ENCODE peak calls at places on chromosomes 12 and 14, in six cellular contexts. D, U, K, W, R and A are unnamed samples.

GRCh38 chr12:113700943-113701342 is 229.3 kb upstream of the LHX5 start:
- DNase-seq in D (no peak), W (no peak), R (no peak), U (peak), K (no peak), A (no peak)

GRCh38 chr14:104016873-104017650 is 68.4 kb upstream of the ASPG start:
- DNase-seq in W (no peak), K (no peak), U (no peak), R (no peak), D (no peak), A (no peak)

GRCh38 chr12:42794811-42795210 is 205.3 kb upstream of the PRICKLE1 start:
- DNase-seq in W (no peak), D (no peak), R (no peak), K (no peak), U (no peak), A (no peak)

GRCh38 chr14:50050171-50050570 is 66.2 kb downstream of the VCPKMT start:
- DNase-seq in R (no peak), W (no peak), D (no peak), U (no peak), K (no peak), A (no peak)

GRCh38 chr12:94147991-94148840 is at the start of gene PLXNC1:
- DNase-seq in U (no peak), D (no peak), R (no peak), K (peak), W (no peak), A (no peak)

GRCh38 chr14:39107624-39108023 is 4.6 kb upstream of the SEC23A start:
- DNase-seq in D (peak), R (peak), U (no peak), W (no peak), K (peak), A (no peak)

GRCh38 chr14:79407572-79407971 is 803.7 kb downstream of the DIO2 start:
- DNase-seq in R (no peak), W (no peak), D (no peak), U (no peak), K (no peak), A (no peak)

GRCh38 chr14:80427101-80427500 is 215.8 kb upstream of the DIO2 start:
- DNase-seq in U (no peak), W (no peak), K (no peak), R (no peak), D (no peak), A (no peak)

GRCh38 chr12:68189766-68190700 is 30.5 kb upstream of the IFNG start:
- DNase-seq in D (no peak), K (no peak), R (no peak), W (no peak), U (no peak), A (no peak)

GRCh38 chr14:30759172-30760125 is 114.9 kb upstream of the COCH start:
- DNase-seq in W (no peak), U (no peak), R (no peak), K (no peak), D (no peak), A (no peak)

GRCh38 chr12:122003646-122004611 is 17.8 kb upstream of the BCL7A start:
- DNase-seq in D (no peak), U (no peak), K (no peak), W (no peak), R (peak), A (no peak)

GRCh38 chr12:54409267-54409666 is 9.8 kb downstream of the ITGA5 start:
- DNase-seq in D (no peak), R (no peak), U (no peak), W (no peak), K (no peak), A (no peak)

GRCh38 chr14:100590726-100591452 is 3.7 kb upstream of the BEGAIN start:
- DNase-seq in R (no peak), W (no peak), K (peak), U (no peak), D (no peak), A (no peak)

GRCh38 chr14:76424359-76424758 is 48.4 kb downstream of the ESRRB start:
- DNase-seq in W (no peak), K (no peak), D (no peak), R (peak), U (no peak), A (no peak)

GRCh38 chr12:112163471-112164325 is 38.3 kb downstream of the TRAFD1 start:
- DNase-seq in W (no peak), R (no peak), K (no peak), D (no peak), U (no peak), A (no peak)

GRCh38 chr12:1913377-1914115 is 4.9 kb downstream of the CACNA2D4 start:
- DNase-seq in R (no peak), W (no peak), D (no peak), K (peak), U (no peak), A (no peak)

GRCh38 chr12:50246159-50246865 is 37.0 kb downstream of the LIMA1 start:
- DNase-seq in K (no peak), W (no peak), D (no peak), U (no peak), R (peak), A (no peak)

GRCh38 chr14:20262642-20263128 is 23.6 kb downstream of the OR11H4 start:
- DNase-seq in W (peak), K (no peak), D (no peak), R (peak), U (no peak), A (no peak)

GRCh38 chr12:111024205-111024794 is 103.9 kb upstream of the MYL2 start:
- DNase-seq in D (peak), W (peak), U (no peak), K (peak), R (peak), A (no peak)

GRCh38 chr12:53591301-53592206 is 34.6 kb downstream of the ATF7 start:
- DNase-seq in K (no peak), W (no peak), D (peak), R (peak), U (no peak), A (no peak)

GRCh38 chr12:89863968-89864367 is 155.3 kb upstream of the ATP2B1 start:
- DNase-seq in D (no peak), U (no peak), K (no peak), W (no peak), R (no peak), A (no peak)

GRCh38 chr14:50542941-50543418 is 10.6 kb upstream of the MAP4K5 start:
- DNase-seq in K (peak), D (peak), U (no peak), R (peak), W (no peak), A (no peak)

GRCh38 chr12:42130670-42131402 is 13.8 kb downstream of the GXYLT1 start:
- DNase-seq in W (no peak), K (no peak), R (no peak), D (no peak), U (no peak), A (no peak)

GRCh38 chr12:54360717-54361456 is 3.4 kb downstream of the GPR84 start:
- DNase-seq in W (no peak), D (peak), U (peak), R (peak), K (peak), A (no peak)

GRCh38 chr12:124588689-124589318 is 21.4 kb upstream of the NCOR2 start:
- DNase-seq in W (no peak), K (no peak), D (no peak), U (no peak), R (peak), A (no peak)

GRCh38 chr12:29591140-29592020 is 93.9 kb upstream of the OVCH1 start:
- DNase-seq in U (no peak), W (no peak), D (no peak), K (no peak), R (peak), A (no peak)

GRCh38 chr12:66409195-66409871 is 107.0 kb downstream of the HELB start:
- DNase-seq in K (peak), U (peak), W (no peak), D (peak), R (peak), A (peak)

GRCh38 chr12:71551529-71551928 is 111.9 kb downstream of the LGR5 start:
- DNase-seq in W (no peak), U (no peak), R (peak), D (no peak), K (peak), A (no peak)

GRCh38 chr12:25558566-25558965 is 5.5 kb upstream of the LMNTD1 start:
- DNase-seq in K (no peak), D (no peak), W (no peak), R (no peak), U (no peak), A (no peak)

GRCh38 chr12:93167841-93168492 is 209.8 kb upstream of the NUDT4 start:
- DNase-seq in W (peak), R (no peak), D (peak), K (no peak), U (peak), A (no peak)

GRCh38 chr12:105721051-105721825 is 390.7 kb downstream of the C12orf75 start:
- DNase-seq in W (peak), D (no peak), U (no peak), K (no peak), R (no peak), A (no peak)

GRCh38 chr14:29528889-29529288 is 398.8 kb downstream of the PRKD1 start:
- DNase-seq in R (no peak), D (no peak), K (no peak), U (no peak), W (no peak), A (no peak)

GRCh38 chr14:21475767-21476525 is 813 bp downstream of the RAB2B start:
- DNase-seq in U (no peak), K (no peak), D (peak), R (peak), W (no peak), A (no peak)

GRCh38 chr12:49129332-49130150 is 1.7 kb downstream of the TUBA1B start:
- DNase-seq in K (no peak), U (no peak), W (no peak), R (no peak), D (no peak), A (no peak)

GRCh38 chr14:100424504-100425453 is 101.6 kb downstream of the SLC25A47 start:
- DNase-seq in U (no peak), K (no peak), R (no peak), W (no peak), D (no peak), A (peak)

GRCh38 chr14:64717870-64718269 is 13.6 kb downstream of the PLEKHG3 start:
- DNase-seq in D (no peak), W (no peak), K (no peak), R (no peak), U (no peak), A (no peak)

GRCh38 chr14:53461823-53462222 is 308.7 kb upstream of the DDHD1 start:
- DNase-seq in R (no peak), W (no peak), K (no peak), U (no peak), D (no peak), A (no peak)

GRCh38 chr12:123141615-123142517 is 9.0 kb downstream of the PITPNM2 start:
- DNase-seq in K (no peak), D (peak), U (no peak), R (peak), W (no peak), A (no peak)

GRCh38 chr14:54556535-54556934 is 10.4 kb upstream of the SAMD4A start:
- DNase-seq in D (peak), R (no peak), K (no peak), U (no peak), W (no peak), A (no peak)

GRCh38 chr12:108899145-108899544 is 19.3 kb downstream of the DAO start:
- DNase-seq in W (no peak), D (no peak), R (no peak), K (no peak), U (no peak), A (no peak)
- TF ChIP-seq GABPA in W (no peak), D (no peak), R (no peak), K (no peak), U (no peak), A (no peak)

GRCh38 chr12:102956738-102957338 is 636 bp upstream of the ASCL1 start:
- DNase-seq in W (no peak), K (no peak), U (no peak), D (no peak), R (no peak), A (no peak)
- H3K4me3 ChIP-seq in W (peak), K (peak), U (peak), D (peak), R (no peak), A (no peak)

DNA sequence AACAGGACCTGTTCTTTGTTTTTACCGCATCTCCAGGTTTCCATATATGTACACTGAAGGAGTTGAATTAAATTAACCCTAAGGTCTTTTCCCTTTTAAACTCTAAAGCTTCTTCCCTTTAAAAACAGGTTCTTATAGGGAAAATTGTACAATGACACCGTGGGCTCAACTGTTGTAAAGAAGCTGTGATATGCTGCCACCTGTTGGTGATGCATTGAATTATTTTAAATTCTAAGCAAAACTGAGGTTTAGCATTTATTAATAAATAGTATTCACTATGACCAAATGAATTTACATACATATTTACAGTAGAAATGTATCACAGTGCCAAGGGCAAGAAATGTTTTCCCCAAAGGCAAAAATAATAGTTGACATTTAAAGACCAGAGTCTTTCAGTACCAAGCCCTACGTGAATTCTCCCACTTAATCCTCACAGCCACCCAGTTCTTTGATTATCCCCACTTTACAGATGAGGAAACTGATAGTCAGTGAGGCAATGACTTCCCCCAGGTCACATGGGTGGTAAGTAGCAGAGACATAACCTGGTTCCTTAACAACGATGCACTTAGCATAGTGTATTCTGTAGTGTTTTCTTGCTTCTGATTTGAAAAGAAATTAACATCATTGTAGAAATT is 35.7 kb upstream of the TMEM263 start:
- DNase-seq in D (peak), R (peak), K (peak), U (no peak), W (no peak), A (no peak)
- TF ChIP-seq GABPA in D (no peak), R (no peak), K (no peak), U (no peak), W (no peak), A (no peak)

DNA sequence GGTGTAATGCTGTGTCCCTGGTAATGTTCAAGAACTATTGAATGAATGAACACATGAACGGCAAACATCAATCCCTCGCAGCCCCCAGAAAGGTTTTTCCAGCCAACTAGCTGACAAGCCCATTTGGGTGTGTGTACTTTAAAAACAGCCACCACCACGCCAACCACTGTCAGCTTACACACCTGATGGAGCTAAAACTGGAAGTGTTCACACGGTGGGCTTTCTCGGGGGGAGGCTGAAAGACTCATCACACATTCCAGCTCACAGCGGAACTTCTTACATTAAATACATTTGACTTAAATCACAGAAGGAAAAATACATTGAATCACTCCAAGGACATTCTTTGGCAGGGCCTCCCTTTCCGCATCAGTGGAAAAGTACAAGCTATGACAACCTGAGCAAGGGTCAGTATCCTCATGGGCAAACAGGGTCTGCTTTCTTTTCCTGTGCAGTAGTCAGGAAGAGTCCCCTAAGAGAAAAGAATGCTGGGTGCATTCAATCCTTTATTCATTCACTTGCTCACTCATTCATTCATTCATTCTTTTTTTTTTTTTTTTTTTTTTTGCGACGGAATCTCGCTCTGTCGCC is 31.0 kb upstream of the TC2N start:
- DNase-seq in U (no peak), D (peak), R (no peak), K (no peak), W (no peak), A (no peak)
- H3K4me3 ChIP-seq in U (no peak), D (no peak), R (no peak), K (no peak), W (no peak), A (no peak)

DNA sequence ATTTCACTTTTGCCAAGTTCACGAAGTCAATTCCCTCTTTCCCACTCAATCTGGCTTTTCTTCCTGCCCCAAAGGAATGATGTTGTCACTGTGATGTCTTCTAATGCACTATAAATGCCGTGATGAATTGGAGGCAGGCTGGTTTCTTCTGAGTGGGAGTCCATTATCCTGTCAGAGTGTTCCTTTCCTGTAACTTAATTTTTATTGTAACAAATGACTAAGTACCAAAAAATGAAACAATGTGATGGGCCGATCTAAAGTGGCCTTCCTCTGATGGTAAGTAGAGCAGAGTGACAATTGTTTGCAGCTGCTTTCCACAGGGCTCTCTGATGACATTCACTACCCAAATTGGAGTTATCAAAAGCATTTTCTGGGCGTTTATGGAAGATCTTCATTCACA is 22.2 kb downstream of the TMEM30B start:
- DNase-seq in D (no peak), U (no peak), W (no peak), R (no peak), K (no peak), A (no peak)
- TF ChIP-seq GABPA in D (no peak), U (no peak), W (no peak), R (no peak), K (no peak), A (no peak)

DNA sequence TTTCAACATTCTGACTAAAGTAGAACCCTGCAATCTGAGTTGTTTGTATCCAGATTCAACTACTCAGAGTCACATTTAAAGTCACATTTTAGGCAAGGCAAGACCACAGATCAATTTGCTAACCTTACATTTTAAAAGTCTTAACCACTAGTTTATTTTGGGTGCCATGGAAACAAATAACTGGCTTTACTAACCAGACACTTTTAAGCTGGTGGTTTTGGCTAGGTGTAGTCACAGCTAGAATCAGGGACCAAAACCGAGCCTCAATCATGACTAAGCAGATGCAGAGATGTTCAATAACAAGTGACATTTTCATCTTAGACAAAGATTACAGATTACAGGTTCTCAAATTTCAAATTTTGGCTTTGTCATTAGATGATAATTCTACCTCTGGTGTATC is 115.3 kb downstream of the PDE6H start:
- DNase-seq in R (no peak), U (no peak), D (no peak), W (no peak), K (no peak), A (no peak)
- H3K4me3 ChIP-seq in R (no peak), U (no peak), D (no peak), W (no peak), K (no peak), A (no peak)